ENCODE peak calls at places on chromosomes 1 and 21, in five cellular contexts. K is activated CD8-positive, alpha-beta memory T cell treated with anti-CD3 and anti-CD28 coated beads, Interleukin-2, amount 10 ng/mL, durations not matched to agents 7 days and 5 days; B is activated T-helper 1 cell treated with anti-CD3 and anti-CD28 coated beads, Interleukin-12 subunit alpha, Interleukin-12 subunit beta, Interleukin-2, Interleukin-4 antibody, amounts not matched to agents 30 ng/mL and 10 ng/mL and 1 ng/mL, durations not matched to agents 14 hours and 24 hours and 36 hours; E is endothelial cell; X is SK-N-SH. R is an unnamed sample.

GRCh38 chr1:78303620-78304019 is 187.2 kb upstream of the PTGFR start:
- DNase-seq in K (no peak), B (no peak), E (no peak), X (no peak), R (no peak)

GRCh38 chr21:39630191-39630591 is 17.5 kb downstream of the B3GALT5 start:
- DNase-seq in K (no peak), B (no peak), E (no peak), X (no peak), R (peak; percentile 39)

GRCh38 chr1:16721871-16722641 is 18.3 kb upstream of the RNU1-4 start:
- DNase-seq in K (no peak), B (no peak), E (no peak), X (peak; percentile 14), R (no peak)

GRCh38 chr1:213070399-213070798 is 19.4 kb downstream of the RPS6KC1 start:
- DNase-seq in K (peak; percentile 77), B (peak; percentile 17), E (no peak), X (peak; percentile 7), R (peak; percentile 73)

GRCh38 chr1:58964880-58965279 is 181.0 kb upstream of the JUN start:
- DNase-seq in K (no peak), B (no peak), E (no peak), X (no peak), R (no peak)

GRCh38 chr1:182315157-182315556 is 76.4 kb downstream of the GLUL start:
- DNase-seq in K (no peak), B (no peak), E (no peak), X (no peak), R (no peak)

GRCh38 chr1:206714331-206715058 is 29.8 kb downstream of the MAPKAPK2 start:
- DNase-seq in K (no peak), B (no peak), E (no peak), X (no peak), R (no peak)

GRCh38 chr1:19044975-19045831 is 88.7 kb upstream of the IFFO2 start:
- DNase-seq in K (peak; percentile 50), B (no peak), E (no peak), X (peak; percentile 3), R (no peak)

GRCh38 chr1:13577846-13578245 is 5.8 kb upstream of the PDPN start:
- DNase-seq in K (no peak), B (no peak), E (no peak), X (no peak), R (no peak)

GRCh38 chr1:12031039-12031980 is 12.0 kb downstream of the MIIP start:
- DNase-seq in K (peak; percentile 68), B (no peak), E (peak; percentile 30), X (peak; percentile 80), R (peak; percentile 57)

GRCh38 chr1:155309423-155310021 is 856 bp downstream of the FDPS start:
- DNase-seq in K (no peak), B (no peak), E (peak; percentile 41), X (peak; percentile 48), R (peak; percentile 22)

GRCh38 chr21:29052224-29052623 is 21.2 kb downstream of the CCT8 start:
- DNase-seq in K (no peak), B (no peak), E (no peak), X (no peak), R (no peak)

GRCh38 chr1:160257411-160258015 is 4.8 kb downstream of the DCAF8 start:
- DNase-seq in K (no peak), B (no peak), E (no peak), X (no peak), R (no peak)

GRCh38 chr1:194028002-194028401 is 841.6 kb upstream of the B3GALT2 start:
- DNase-seq in K (no peak), B (no peak), E (no peak), X (no peak), R (no peak)

GRCh38 chr1:115291731-115292130 is 46.3 kb downstream of the NGF start:
- DNase-seq in K (no peak), B (no peak), E (no peak), X (no peak), R (no peak)

GRCh38 chr1:190067592-190067991 is 410.1 kb downstream of the BRINP3 start:
- DNase-seq in K (no peak), B (no peak), E (no peak), X (no peak), R (peak; percentile 9)

GRCh38 chr1:10796029-10796944 is at the start of gene CASZ1:
- DNase-seq in K (no peak), B (no peak), E (peak; percentile 89), X (peak; percentile 99), R (peak; percentile 93)

GRCh38 chr1:210117198-210117597 is 115.4 kb upstream of the SERTAD4 start:
- DNase-seq in K (no peak), B (no peak), E (no peak), X (no peak), R (no peak)

GRCh38 chr1:35573198-35573775 is at the start of gene TFAP2E:
- DNase-seq in K (no peak), B (no peak), E (peak; percentile 50), X (peak; percentile 85), R (peak; percentile 86)

GRCh38 chr1:40650075-40650474 is 15.4 kb downstream of the RIMS3 start:
- DNase-seq in K (no peak), B (no peak), E (peak; percentile 51), X (peak; percentile 56), R (no peak)

GRCh38 chr1:13582713-13583443 is 754 bp upstream of the PDPN start:
- DNase-seq in K (no peak), B (no peak), E (no peak), X (no peak), R (no peak)

GRCh38 chr1:198598796-198599321 is 40.0 kb upstream of the PTPRC start:
- DNase-seq in K (peak; percentile 40), B (no peak), E (no peak), X (no peak), R (peak; percentile 27)

R was measured in SJCRH30.